ENCODE peak calls at places on chromosomes 1 and 21, in six cellular contexts. One of them, this sample, is unnamed.

GRCh38 chr1:178238722-178239510 is 145.0 kb downstream of the RASAL2 start:
- DNase-seq in IMR-90: peak; percentile 98
- DNase-seq in naive thymus-derived CD8-positive, alpha-beta T cell: no peak
- DNase-seq in GM03348: peak; percentile 79
- DNase-seq in MCF 10A: peak; percentile 100
- DNase-seq in cerebellar cortex: no peak
- DNase-seq in this sample: peak; percentile 75

GRCh38 chr21:40706161-40706560 is 140.8 kb downstream of the DSCAM start:
- DNase-seq in IMR-90: no peak
- DNase-seq in naive thymus-derived CD8-positive, alpha-beta T cell: no peak
- DNase-seq in GM03348: no peak
- DNase-seq in MCF 10A: no peak
- DNase-seq in cerebellar cortex: no peak
- DNase-seq in this sample: no peak

GRCh38 chr1:33445108-33445507 is 14.2 kb upstream of the PHC2 start:
- DNase-seq in IMR-90: no peak
- DNase-seq in naive thymus-derived CD8-positive, alpha-beta T cell: no peak
- DNase-seq in GM03348: no peak
- DNase-seq in MCF 10A: no peak
- DNase-seq in cerebellar cortex: no peak
- DNase-seq in this sample: no peak

GRCh38 chr1:200081982-200082272 is 54.4 kb downstream of the NR5A2 start:
- DNase-seq in IMR-90: no peak
- DNase-seq in naive thymus-derived CD8-positive, alpha-beta T cell: no peak
- DNase-seq in GM03348: no peak
- DNase-seq in MCF 10A: no peak
- DNase-seq in cerebellar cortex: no peak
- DNase-seq in this sample: no peak

GRCh38 chr1:196372896-196373536 is 235.2 kb downstream of the KCNT2 start:
- DNase-seq in IMR-90: peak; percentile 47
- DNase-seq in naive thymus-derived CD8-positive, alpha-beta T cell: no peak
- DNase-seq in GM03348: peak; percentile 24
- DNase-seq in MCF 10A: peak; percentile 57
- DNase-seq in cerebellar cortex: peak; percentile 5
- DNase-seq in this sample: peak; percentile 11

GRCh38 chr1:2201062-2201461 is 6.5 kb upstream of the FAAP20 start:
- DNase-seq in IMR-90: no peak
- DNase-seq in naive thymus-derived CD8-positive, alpha-beta T cell: no peak
- DNase-seq in GM03348: no peak
- DNase-seq in MCF 10A: no peak
- DNase-seq in cerebellar cortex: no peak
- DNase-seq in this sample: no peak

GRCh38 chr21:41460578-41461527 is 34.8 kb downstream of the MX1 start:
- DNase-seq in IMR-90: peak; percentile 72
- DNase-seq in naive thymus-derived CD8-positive, alpha-beta T cell: peak; percentile 35
- DNase-seq in GM03348: peak; percentile 91
- DNase-seq in MCF 10A: peak; percentile 57
- DNase-seq in cerebellar cortex: peak; percentile 17
- DNase-seq in this sample: peak; percentile 88

GRCh38 chr1:9440763-9441194 is 98.5 kb upstream of the SLC25A33 start:
- DNase-seq in IMR-90: no peak
- DNase-seq in naive thymus-derived CD8-positive, alpha-beta T cell: no peak
- DNase-seq in GM03348: no peak
- DNase-seq in MCF 10A: no peak
- DNase-seq in cerebellar cortex: no peak
- DNase-seq in this sample: no peak

GRCh38 chr1:202143011-202143767 is 1.3 kb downstream of the ARL8A start:
- DNase-seq in IMR-90: no peak
- DNase-seq in naive thymus-derived CD8-positive, alpha-beta T cell: no peak
- DNase-seq in GM03348: peak; percentile 60
- DNase-seq in MCF 10A: peak; percentile 47
- DNase-seq in cerebellar cortex: peak; percentile 30
- DNase-seq in this sample: peak; percentile 29

GRCh38 chr1:39955547-39956539 is 898 bp downstream of the MFSD2A start:
- DNase-seq in IMR-90: peak; percentile 49
- DNase-seq in naive thymus-derived CD8-positive, alpha-beta T cell: peak; percentile 24
- DNase-seq in GM03348: peak; percentile 72
- DNase-seq in MCF 10A: peak; percentile 72
- DNase-seq in cerebellar cortex: peak; percentile 42
- DNase-seq in this sample: peak; percentile 67

GRCh38 chr1:185045793-185046441 is 559 bp downstream of the RNF2 start:
- DNase-seq in IMR-90: peak; percentile 31
- DNase-seq in naive thymus-derived CD8-positive, alpha-beta T cell: peak; percentile 12
- DNase-seq in GM03348: peak; percentile 80
- DNase-seq in MCF 10A: peak; percentile 47
- DNase-seq in cerebellar cortex: peak; percentile 37
- DNase-seq in this sample: peak; percentile 46

GRCh38 chr1:204438628-204439027 is 27.0 kb upstream of the PPP1R15B start:
- DNase-seq in IMR-90: peak; percentile 100
- DNase-seq in naive thymus-derived CD8-positive, alpha-beta T cell: no peak
- DNase-seq in GM03348: peak; percentile 93
- DNase-seq in MCF 10A: peak; percentile 99
- DNase-seq in cerebellar cortex: no peak
- DNase-seq in this sample: peak; percentile 98

GRCh38 chr1:27624467-27625233 is 10.3 kb downstream of the FGR start:
- DNase-seq in IMR-90: no peak
- DNase-seq in naive thymus-derived CD8-positive, alpha-beta T cell: no peak
- DNase-seq in GM03348: no peak
- DNase-seq in MCF 10A: no peak
- DNase-seq in cerebellar cortex: no peak
- DNase-seq in this sample: no peak

GRCh38 chr1:161039154-161039545 is 386 bp upstream of the TSTD1 start:
- DNase-seq in IMR-90: no peak
- DNase-seq in naive thymus-derived CD8-positive, alpha-beta T cell: no peak
- DNase-seq in GM03348: no peak
- DNase-seq in MCF 10A: no peak
- DNase-seq in cerebellar cortex: no peak
- DNase-seq in this sample: no peak

GRCh38 chr1:150234647-150235435 is 1.1 kb downstream of the ANP32E start:
- DNase-seq in IMR-90: peak; percentile 60
- DNase-seq in naive thymus-derived CD8-positive, alpha-beta T cell: peak; percentile 87
- DNase-seq in GM03348: peak; percentile 83
- DNase-seq in MCF 10A: peak; percentile 89
- DNase-seq in cerebellar cortex: peak; percentile 83
- DNase-seq in this sample: peak; percentile 82

GRCh38 chr1:58618303-58618702 is 41.3 kb upstream of the TACSTD2 start:
- DNase-seq in IMR-90: peak; percentile 99
- DNase-seq in naive thymus-derived CD8-positive, alpha-beta T cell: no peak
- DNase-seq in GM03348: peak; percentile 92
- DNase-seq in MCF 10A: peak; percentile 99
- DNase-seq in cerebellar cortex: no peak
- DNase-seq in this sample: peak; percentile 78

GRCh38 chr1:32748926-32749325 is 46.4 kb upstream of the SYNC start:
- DNase-seq in IMR-90: no peak
- DNase-seq in naive thymus-derived CD8-positive, alpha-beta T cell: no peak
- DNase-seq in GM03348: no peak
- DNase-seq in MCF 10A: no peak
- DNase-seq in cerebellar cortex: no peak
- DNase-seq in this sample: no peak

GRCh38 chr1:58769809-58770345 is 14.0 kb downstream of the JUN start:
- DNase-seq in IMR-90: no peak
- DNase-seq in naive thymus-derived CD8-positive, alpha-beta T cell: no peak
- DNase-seq in GM03348: no peak
- DNase-seq in MCF 10A: no peak
- DNase-seq in cerebellar cortex: no peak
- DNase-seq in this sample: no peak

GRCh38 chr1:81449786-81450185 is 350.9 kb upstream of the ADGRL2 start:
- DNase-seq in IMR-90: peak; percentile 10
- DNase-seq in naive thymus-derived CD8-positive, alpha-beta T cell: no peak
- DNase-seq in GM03348: no peak
- DNase-seq in MCF 10A: no peak
- DNase-seq in cerebellar cortex: no peak
- DNase-seq in this sample: no peak

GRCh38 chr1:205435904-205436573 is 14.2 kb upstream of the LEMD1 start:
- DNase-seq in IMR-90: no peak
- DNase-seq in naive thymus-derived CD8-positive, alpha-beta T cell: no peak
- DNase-seq in GM03348: no peak
- DNase-seq in MCF 10A: no peak
- DNase-seq in cerebellar cortex: peak; percentile 99
- DNase-seq in this sample: no peak

GRCh38 chr1:198212126-198212525 is 55.3 kb downstream of the NEK7 start:
- DNase-seq in IMR-90: no peak
- DNase-seq in naive thymus-derived CD8-positive, alpha-beta T cell: no peak
- DNase-seq in GM03348: no peak
- DNase-seq in MCF 10A: no peak
- DNase-seq in cerebellar cortex: no peak
- DNase-seq in this sample: no peak

GRCh38 chr21:16072176-16072575 is 342.4 kb downstream of the USP25 start:
- DNase-seq in IMR-90: no peak
- DNase-seq in naive thymus-derived CD8-positive, alpha-beta T cell: no peak
- DNase-seq in GM03348: no peak
- DNase-seq in MCF 10A: no peak
- DNase-seq in cerebellar cortex: peak; percentile 48
- DNase-seq in this sample: no peak

GRCh38 chr1:59156526-59157196 is 140.2 kb upstream of the FGGY start:
- DNase-seq in IMR-90: no peak
- DNase-seq in naive thymus-derived CD8-positive, alpha-beta T cell: no peak
- DNase-seq in GM03348: no peak
- DNase-seq in MCF 10A: peak; percentile 81
- DNase-seq in cerebellar cortex: peak; percentile 10
- DNase-seq in this sample: no peak

GRCh38 chr21:42289926-42290325 is 25.3 kb downstream of the TFF3 start:
- DNase-seq in IMR-90: no peak
- DNase-seq in naive thymus-derived CD8-positive, alpha-beta T cell: no peak
- DNase-seq in GM03348: no peak
- DNase-seq in MCF 10A: no peak
- DNase-seq in cerebellar cortex: no peak
- DNase-seq in this sample: no peak

GRCh38 chr1:27522860-27523665 is 33.1 kb upstream of the WASF2 start:
- DNase-seq in IMR-90: no peak
- DNase-seq in naive thymus-derived CD8-positive, alpha-beta T cell: peak; percentile 53
- DNase-seq in GM03348: peak; percentile 63
- DNase-seq in MCF 10A: peak; percentile 60
- DNase-seq in cerebellar cortex: peak; percentile 73
- DNase-seq in this sample: peak; percentile 44

GRCh38 chr1:1775364-1776226 is 2.7 kb downstream of the NADK start:
- DNase-seq in IMR-90: no peak
- DNase-seq in naive thymus-derived CD8-positive, alpha-beta T cell: no peak
- DNase-seq in GM03348: no peak
- DNase-seq in MCF 10A: no peak
- DNase-seq in cerebellar cortex: no peak
- DNase-seq in this sample: no peak

GRCh38 chr1:103187673-103188072 is 79.4 kb upstream of the COL11A1 start:
- DNase-seq in IMR-90: no peak
- DNase-seq in naive thymus-derived CD8-positive, alpha-beta T cell: no peak
- DNase-seq in GM03348: no peak
- DNase-seq in MCF 10A: no peak
- DNase-seq in cerebellar cortex: no peak
- DNase-seq in this sample: no peak

This sample was measured in AG08395.